ENCODE peak calls at places on chromosomes 5 and 9, in four cellular contexts. A is GM12878, P is HepG2, E is K562. O is an unnamed sample.

GRCh38 chr9:132242621-132243155 is 80.8 kb downstream of the NTNG2 start:
- DNase-seq in E (no peak), A (no peak), P (no peak), O (no peak)

GRCh38 chr5:77568082-77568481 is 70.4 kb downstream of the OTP start:
- DNase-seq in P (no peak), A (no peak), E (no peak), O (no peak)

GRCh38 chr9:136944094-136944518 is 432 bp downstream of the FBXW5 start:
- DNase-seq in A (no peak), E (no peak), P (no peak), O (peak)

GRCh38 chr9:134217431-134218210 is 53.3 kb upstream of the RNU6ATAC start:
- DNase-seq in A (no peak), P (peak), E (peak), O (no peak)

GRCh38 chr9:129343697-129344375 is 165.8 kb upstream of the IER5L start:
- DNase-seq in A (no peak), E (no peak), P (peak), O (no peak)

GRCh38 chr9:133203506-133204075 is 5.5 kb downstream of the OBP2B start:
- DNase-seq in P (no peak), A (no peak), E (no peak), O (no peak)

GRCh38 chr5:140358738-140359310 is 1.2 kb upstream of the SLC4A9 start:
- DNase-seq in A (no peak), E (no peak), P (peak), O (no peak)

GRCh38 chr5:78518365-78519197 is 130.0 kb downstream of the LHFPL2 start:
- DNase-seq in P (peak), E (no peak), A (no peak), O (no peak)

GRCh38 chr5:52895070-52895469 is 94.1 kb upstream of the ITGA2 start:
- DNase-seq in E (no peak), A (no peak), P (no peak), O (no peak)

GRCh38 chr5:24110019-24110615 is 534.7 kb downstream of the CDH10 start:
- DNase-seq in A (no peak), E (no peak), P (peak), O (no peak)

GRCh38 chr9:37466037-37466709 is 923 bp upstream of the ZBTB5 start:
- DNase-seq in P (peak), A (no peak), E (peak), O (peak)

GRCh38 chr5:133132717-133133116 is 80.9 kb downstream of the HSPA4 start:
- DNase-seq in P (no peak), A (no peak), E (no peak), O (no peak)
- TF ChIP-seq ATF2 in P (no peak), A (no peak), E (no peak), O (no peak)

GRCh38 chr9:130845254-130845653 is 10.2 kb downstream of the ABL1 start:
- DNase-seq in A (no peak), E (no peak), P (no peak), O (no peak)

GRCh38 chr9:130845901-130846381 is 10.9 kb downstream of the ABL1 start:
- DNase-seq in P (no peak), A (no peak), E (peak), O (no peak)

GRCh38 chr9:130849356-130849755 is 14.3 kb downstream of the ABL1 start:
- DNase-seq in P (no peak), E (no peak), A (no peak), O (no peak)

GRCh38 chr9:130846487-130847305 is 11.6 kb downstream of the ABL1 start:
- DNase-seq in P (no peak), E (no peak), A (no peak), O (no peak)

DNA sequence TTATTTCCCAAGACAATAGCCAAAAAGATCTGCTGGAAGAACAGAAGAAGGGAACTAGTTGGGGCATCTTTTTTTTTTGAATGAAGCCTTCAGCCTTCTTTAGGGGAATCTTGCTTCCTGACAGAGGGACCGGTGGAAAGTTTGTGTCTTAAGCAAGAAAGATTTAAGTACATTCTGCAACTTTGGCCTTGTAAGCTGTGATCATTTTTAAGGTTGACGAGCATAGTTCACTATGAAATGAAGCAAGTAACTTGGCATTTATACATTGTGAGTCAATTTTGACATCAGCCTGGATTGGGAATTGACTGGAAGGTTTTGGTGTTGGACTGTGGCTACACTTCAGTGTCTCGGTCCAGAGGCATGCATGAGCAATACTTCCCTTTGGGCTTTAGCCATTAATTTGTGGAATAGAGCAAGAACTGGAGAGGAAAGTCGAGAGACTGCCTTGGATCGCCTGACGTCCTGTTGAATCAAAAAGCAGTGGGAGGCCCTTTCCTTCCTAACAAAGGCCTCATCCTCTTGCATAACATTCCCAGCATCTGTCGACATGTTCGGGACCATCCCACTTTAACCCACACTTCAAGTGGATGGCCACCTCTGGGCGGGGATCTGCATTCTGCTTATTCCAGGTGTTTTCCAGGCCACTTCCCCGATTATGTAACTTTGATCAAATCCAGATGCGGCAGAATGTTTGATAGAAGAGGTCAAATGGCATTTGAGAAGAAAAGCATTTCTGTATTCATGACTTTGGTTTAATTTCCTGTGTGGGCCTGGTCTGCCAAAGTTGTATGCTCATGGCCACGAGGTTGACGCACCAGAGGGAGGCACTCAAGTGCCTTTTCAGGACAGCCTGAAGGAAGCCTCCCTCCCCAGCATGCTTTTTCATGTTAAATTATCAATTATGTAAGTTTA is 12.5 kb downstream of the ABL1 start:
- DNase-seq in P (peak), A (no peak), E (no peak), O (no peak)
- TF ChIP-seq EP300 in P (no peak), A (no peak), E (no peak), O (no peak)

DNA sequence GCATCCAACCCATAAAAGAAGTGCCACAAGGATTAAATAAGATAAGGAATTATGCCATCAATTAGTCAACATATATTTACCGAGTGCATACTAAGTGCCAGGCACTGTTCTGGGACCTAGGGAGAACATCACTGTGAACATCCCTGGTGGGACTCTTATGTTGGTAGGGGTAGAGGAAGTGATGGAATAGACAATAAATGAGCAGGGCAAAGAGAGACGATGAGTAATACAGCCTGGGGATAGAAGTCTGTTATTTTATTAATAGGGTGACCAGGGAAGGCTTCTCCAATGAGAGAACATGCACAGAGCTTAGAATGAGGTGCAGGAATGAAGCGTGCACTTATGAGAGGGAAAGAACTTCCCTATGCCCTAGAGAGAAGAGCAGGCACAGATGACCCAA is 47.4 kb upstream of the VLDLR start:
- DNase-seq in E (no peak), P (no peak), A (no peak), O (no peak)
- TF ChIP-seq ATF2 in E (no peak), P (no peak), A (no peak), O (no peak)

DNA sequence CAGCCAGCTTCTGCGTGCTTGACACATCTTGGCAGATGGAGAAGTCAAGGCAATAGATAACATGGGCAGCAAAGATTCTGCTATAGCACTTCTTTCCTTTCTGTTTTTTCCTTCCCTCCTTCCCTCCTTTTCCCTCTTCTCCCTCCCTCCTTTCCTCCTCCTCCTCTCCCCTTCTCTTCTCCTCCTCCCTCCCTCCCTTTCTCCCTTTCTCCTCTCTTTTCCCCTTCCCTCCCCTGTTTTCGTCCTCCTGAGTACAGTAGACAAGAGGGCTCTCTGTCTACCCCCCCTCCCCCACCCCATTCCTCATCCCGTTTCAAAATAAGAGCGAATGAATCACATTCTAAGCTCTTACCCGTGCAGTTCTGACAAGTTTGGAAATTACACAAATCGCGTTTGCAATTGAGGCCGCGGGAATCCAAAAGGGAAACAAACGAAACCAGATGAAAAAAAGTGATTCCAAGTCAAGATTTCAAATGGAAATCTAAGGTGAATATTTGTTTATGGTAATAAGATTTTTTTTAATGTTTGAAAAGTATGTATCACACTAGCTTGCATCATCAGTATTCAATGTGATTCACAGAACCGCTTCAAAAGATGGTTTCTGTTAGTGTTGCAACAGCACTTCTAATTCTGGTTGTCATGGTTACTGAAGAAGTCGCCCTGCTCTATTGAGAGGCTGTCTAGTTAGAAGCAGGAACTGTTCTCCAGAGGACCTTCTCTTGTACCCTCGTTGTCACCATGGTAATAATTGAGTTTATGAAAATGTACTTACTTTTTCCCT is 1.3 kb downstream of the NIM1K start:
- DNase-seq in A (no peak), E (peak), P (peak), O (no peak)
- TF ChIP-seq EP300 in A (no peak), E (no peak), P (no peak), O (no peak)

O was measured in H1.